ENCODE peak calls at places on chromosomes 11 and 22, in nine cellular contexts. One of them, this sample, is unnamed.

GRCh38 chr22:30602049-30602448 is 4.9 kb upstream of the TCN2 start:
- DNase-seq in coronary artery: no peak
- DNase-seq in RWPE1: no peak
- DNase-seq in upper lobe of right lung: no peak
- DNase-seq in lower leg skin: no peak
- DNase-seq in HFFc6: peak
- DNase-seq in right lobe of liver: no peak
- DNase-seq in choroid plexus epithelial cell: peak
- DNase-seq in brain microvascular endothelial cell: peak
- DNase-seq in this sample: peak

GRCh38 chr22:36818010-36818642 is 1.3 kb upstream of the PVALB start:
- DNase-seq in HFFc6: no peak
- DNase-seq in lower leg skin: no peak
- DNase-seq in right lobe of liver: no peak
- DNase-seq in brain microvascular endothelial cell: no peak
- DNase-seq in upper lobe of right lung: peak
- DNase-seq in choroid plexus epithelial cell: no peak
- DNase-seq in coronary artery: no peak
- DNase-seq in RWPE1: peak
- DNase-seq in this sample: peak

GRCh38 chr11:128290106-128290840 is 297.1 kb downstream of the ETS1 start:
- DNase-seq in choroid plexus epithelial cell: peak
- DNase-seq in HFFc6: peak
- DNase-seq in upper lobe of right lung: peak
- DNase-seq in brain microvascular endothelial cell: peak
- DNase-seq in RWPE1: peak
- DNase-seq in lower leg skin: peak
- DNase-seq in coronary artery: no peak
- DNase-seq in right lobe of liver: no peak
- DNase-seq in this sample: peak

GRCh38 chr11:67641302-67642147 is 2.0 kb upstream of the TBX10 start:
- DNase-seq in coronary artery: no peak
- DNase-seq in right lobe of liver: no peak
- DNase-seq in upper lobe of right lung: peak
- DNase-seq in RWPE1: no peak
- DNase-seq in lower leg skin: no peak
- DNase-seq in brain microvascular endothelial cell: no peak
- DNase-seq in HFFc6: no peak
- DNase-seq in choroid plexus epithelial cell: no peak
- DNase-seq in this sample: no peak

GRCh38 chr11:35563413-35564245 is 38.2 kb upstream of the PAMR1 start:
- DNase-seq in upper lobe of right lung: no peak
- DNase-seq in choroid plexus epithelial cell: no peak
- DNase-seq in HFFc6: no peak
- DNase-seq in right lobe of liver: no peak
- DNase-seq in coronary artery: no peak
- DNase-seq in RWPE1: no peak
- DNase-seq in brain microvascular endothelial cell: no peak
- DNase-seq in lower leg skin: no peak
- DNase-seq in this sample: no peak

GRCh38 chr11:2520736-2521035 is 75.9 kb downstream of the KCNQ1 start:
- DNase-seq in right lobe of liver: no peak
- DNase-seq in RWPE1: no peak
- DNase-seq in coronary artery: no peak
- DNase-seq in HFFc6: no peak
- DNase-seq in brain microvascular endothelial cell: no peak
- DNase-seq in upper lobe of right lung: no peak
- DNase-seq in choroid plexus epithelial cell: no peak
- DNase-seq in lower leg skin: no peak
- DNase-seq in this sample: no peak

GRCh38 chr11:15940462-15941205 is 415.7 kb downstream of the SOX6 start:
- DNase-seq in lower leg skin: peak
- DNase-seq in coronary artery: peak
- DNase-seq in RWPE1: no peak
- DNase-seq in choroid plexus epithelial cell: no peak
- DNase-seq in right lobe of liver: no peak
- DNase-seq in brain microvascular endothelial cell: no peak
- DNase-seq in upper lobe of right lung: no peak
- DNase-seq in HFFc6: no peak
- DNase-seq in this sample: no peak

GRCh38 chr11:70551323-70552166 is 153.2 kb downstream of the CTTN start:
- DNase-seq in brain microvascular endothelial cell: no peak
- DNase-seq in choroid plexus epithelial cell: no peak
- DNase-seq in upper lobe of right lung: no peak
- DNase-seq in right lobe of liver: no peak
- DNase-seq in lower leg skin: no peak
- DNase-seq in coronary artery: no peak
- DNase-seq in HFFc6: no peak
- DNase-seq in RWPE1: no peak
- DNase-seq in this sample: no peak

GRCh38 chr11:4467043-4467442 is 15.4 kb upstream of the OR52K1 start:
- DNase-seq in right lobe of liver: no peak
- DNase-seq in upper lobe of right lung: no peak
- DNase-seq in RWPE1: no peak
- DNase-seq in HFFc6: no peak
- DNase-seq in brain microvascular endothelial cell: no peak
- DNase-seq in coronary artery: no peak
- DNase-seq in choroid plexus epithelial cell: no peak
- DNase-seq in lower leg skin: no peak
- DNase-seq in this sample: no peak

GRCh38 chr11:57543601-57544000 is 6.2 kb downstream of the SMTNL1 start:
- DNase-seq in coronary artery: no peak
- DNase-seq in brain microvascular endothelial cell: no peak
- DNase-seq in lower leg skin: no peak
- DNase-seq in choroid plexus epithelial cell: no peak
- DNase-seq in HFFc6: no peak
- DNase-seq in upper lobe of right lung: no peak
- DNase-seq in RWPE1: no peak
- DNase-seq in right lobe of liver: no peak
- DNase-seq in this sample: no peak

GRCh38 chr11:45906965-45907591 is at the start of gene FREY1:
- DNase-seq in coronary artery: no peak
- DNase-seq in lower leg skin: no peak
- DNase-seq in RWPE1: no peak
- DNase-seq in choroid plexus epithelial cell: no peak
- DNase-seq in brain microvascular endothelial cell: no peak
- DNase-seq in upper lobe of right lung: no peak
- DNase-seq in HFFc6: no peak
- DNase-seq in right lobe of liver: no peak
- DNase-seq in this sample: no peak

GRCh38 chr11:15453211-15453715 is 338.5 kb downstream of the INSC start:
- DNase-seq in lower leg skin: no peak
- DNase-seq in HFFc6: no peak
- DNase-seq in choroid plexus epithelial cell: no peak
- DNase-seq in right lobe of liver: no peak
- DNase-seq in RWPE1: no peak
- DNase-seq in upper lobe of right lung: no peak
- DNase-seq in brain microvascular endothelial cell: no peak
- DNase-seq in coronary artery: no peak
- DNase-seq in this sample: no peak

GRCh38 chr11:27402450-27402849 is 39.4 kb upstream of the CCDC34 start:
- DNase-seq in choroid plexus epithelial cell: no peak
- DNase-seq in upper lobe of right lung: no peak
- DNase-seq in lower leg skin: no peak
- DNase-seq in HFFc6: no peak
- DNase-seq in coronary artery: no peak
- DNase-seq in brain microvascular endothelial cell: no peak
- DNase-seq in RWPE1: no peak
- DNase-seq in right lobe of liver: no peak
- DNase-seq in this sample: no peak

GRCh38 chr22:33746501-33746928 is 173.8 kb downstream of the LARGE1 start:
- DNase-seq in RWPE1: no peak
- DNase-seq in right lobe of liver: no peak
- DNase-seq in upper lobe of right lung: peak
- DNase-seq in lower leg skin: no peak
- DNase-seq in choroid plexus epithelial cell: no peak
- DNase-seq in HFFc6: no peak
- DNase-seq in coronary artery: no peak
- DNase-seq in brain microvascular endothelial cell: no peak
- DNase-seq in this sample: no peak

GRCh38 chr11:76239483-76240142 is 33.3 kb upstream of the WNT11 start:
- DNase-seq in right lobe of liver: no peak
- DNase-seq in brain microvascular endothelial cell: no peak
- DNase-seq in upper lobe of right lung: no peak
- DNase-seq in HFFc6: no peak
- DNase-seq in lower leg skin: no peak
- DNase-seq in RWPE1: no peak
- DNase-seq in coronary artery: no peak
- DNase-seq in choroid plexus epithelial cell: no peak
- DNase-seq in this sample: no peak

GRCh38 chr22:32050678-32051515 is 7.8 kb downstream of the SLC5A1 start:
- DNase-seq in right lobe of liver: no peak
- DNase-seq in RWPE1: peak
- DNase-seq in HFFc6: peak
- DNase-seq in brain microvascular endothelial cell: peak
- DNase-seq in lower leg skin: no peak
- DNase-seq in upper lobe of right lung: no peak
- DNase-seq in coronary artery: no peak
- DNase-seq in choroid plexus epithelial cell: peak
- DNase-seq in this sample: peak

GRCh38 chr11:447923-448731 is 2.0 kb upstream of the PTDSS2 start:
- DNase-seq in coronary artery: peak
- DNase-seq in choroid plexus epithelial cell: peak
- DNase-seq in brain microvascular endothelial cell: peak
- DNase-seq in upper lobe of right lung: peak
- DNase-seq in HFFc6: peak
- DNase-seq in RWPE1: peak
- DNase-seq in lower leg skin: peak
- DNase-seq in right lobe of liver: peak
- DNase-seq in this sample: peak
- TF ChIP-seq CTCF in coronary artery: peak
- TF ChIP-seq CTCF in choroid plexus epithelial cell: peak
- TF ChIP-seq CTCF in brain microvascular endothelial cell: peak
- TF ChIP-seq CTCF in upper lobe of right lung: peak
- TF ChIP-seq CTCF in HFFc6: peak
- TF ChIP-seq CTCF in RWPE1: peak
- TF ChIP-seq CTCF in lower leg skin: no peak
- TF ChIP-seq CTCF in right lobe of liver: peak
- TF ChIP-seq CTCF in this sample: peak

DNA sequence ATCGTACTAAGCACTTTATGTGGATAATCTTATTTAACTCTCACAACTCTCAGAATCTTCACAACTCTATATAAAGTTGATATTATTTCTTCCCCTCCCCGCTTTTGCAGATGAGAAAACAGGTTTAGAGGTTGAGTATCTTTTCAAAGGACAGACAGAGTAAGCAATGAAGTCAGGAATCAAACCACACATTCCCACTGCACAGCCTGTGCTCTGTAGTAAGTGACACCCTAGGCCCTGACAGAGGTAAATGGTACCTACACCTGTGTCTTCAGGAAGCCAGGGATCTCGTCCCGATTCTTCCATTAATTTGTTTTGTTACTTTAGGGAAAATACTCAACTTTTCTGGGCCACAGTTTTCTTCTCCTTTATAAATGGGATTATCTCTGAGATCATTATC is 172.5 kb upstream of the MTMR2 start:
- DNase-seq in right lobe of liver: no peak
- DNase-seq in coronary artery: no peak
- DNase-seq in brain microvascular endothelial cell: no peak
- DNase-seq in RWPE1: no peak
- DNase-seq in upper lobe of right lung: no peak
- DNase-seq in HFFc6: no peak
- DNase-seq in choroid plexus epithelial cell: no peak
- DNase-seq in lower leg skin: no peak
- DNase-seq in this sample: no peak
- TF ChIP-seq CTCF in right lobe of liver: no peak
- TF ChIP-seq CTCF in coronary artery: no peak
- TF ChIP-seq CTCF in brain microvascular endothelial cell: no peak
- TF ChIP-seq CTCF in RWPE1: no peak
- TF ChIP-seq CTCF in upper lobe of right lung: no peak
- TF ChIP-seq CTCF in HFFc6: no peak
- TF ChIP-seq CTCF in choroid plexus epithelial cell: no peak
- TF ChIP-seq CTCF in lower leg skin: no peak
- TF ChIP-seq CTCF in this sample: no peak

GRCh38 chr11:11621881-11622706 is at the start of gene GALNT18:
- DNase-seq in upper lobe of right lung: peak
- DNase-seq in right lobe of liver: peak
- DNase-seq in lower leg skin: peak
- DNase-seq in choroid plexus epithelial cell: peak
- DNase-seq in HFFc6: peak
- DNase-seq in RWPE1: peak
- DNase-seq in coronary artery: peak
- DNase-seq in brain microvascular endothelial cell: peak
- DNase-seq in this sample: peak

GRCh38 chr11:11622772-11623531 is 1.1 kb upstream of the GALNT18 start:
- DNase-seq in upper lobe of right lung: no peak
- DNase-seq in brain microvascular endothelial cell: no peak
- DNase-seq in RWPE1: no peak
- DNase-seq in HFFc6: no peak
- DNase-seq in lower leg skin: no peak
- DNase-seq in choroid plexus epithelial cell: no peak
- DNase-seq in right lobe of liver: no peak
- DNase-seq in coronary artery: no peak
- DNase-seq in this sample: no peak

GRCh38 chr11:11624206-11624605 is 2.4 kb upstream of the GALNT18 start:
- DNase-seq in upper lobe of right lung: no peak
- DNase-seq in RWPE1: no peak
- DNase-seq in coronary artery: no peak
- DNase-seq in brain microvascular endothelial cell: no peak
- DNase-seq in right lobe of liver: no peak
- DNase-seq in HFFc6: no peak
- DNase-seq in lower leg skin: no peak
- DNase-seq in choroid plexus epithelial cell: no peak
- DNase-seq in this sample: no peak

GRCh38 chr11:11626128-11626527 is 4.3 kb upstream of the GALNT18 start:
- DNase-seq in RWPE1: no peak
- DNase-seq in coronary artery: no peak
- DNase-seq in choroid plexus epithelial cell: no peak
- DNase-seq in right lobe of liver: no peak
- DNase-seq in upper lobe of right lung: no peak
- DNase-seq in brain microvascular endothelial cell: no peak
- DNase-seq in HFFc6: no peak
- DNase-seq in lower leg skin: peak
- DNase-seq in this sample: peak

GRCh38 chr11:11624926-11625325 is 3.1 kb upstream of the GALNT18 start:
- DNase-seq in upper lobe of right lung: no peak
- DNase-seq in right lobe of liver: no peak
- DNase-seq in choroid plexus epithelial cell: no peak
- DNase-seq in lower leg skin: no peak
- DNase-seq in RWPE1: no peak
- DNase-seq in brain microvascular endothelial cell: no peak
- DNase-seq in coronary artery: no peak
- DNase-seq in HFFc6: no peak
- DNase-seq in this sample: no peak
- TF ChIP-seq CTCF in upper lobe of right lung: no peak
- TF ChIP-seq CTCF in right lobe of liver: no peak
- TF ChIP-seq CTCF in choroid plexus epithelial cell: no peak
- TF ChIP-seq CTCF in lower leg skin: no peak
- TF ChIP-seq CTCF in RWPE1: no peak
- TF ChIP-seq CTCF in brain microvascular endothelial cell: no peak
- TF ChIP-seq CTCF in coronary artery: no peak
- TF ChIP-seq CTCF in HFFc6: peak
- TF ChIP-seq CTCF in this sample: no peak

DNA sequence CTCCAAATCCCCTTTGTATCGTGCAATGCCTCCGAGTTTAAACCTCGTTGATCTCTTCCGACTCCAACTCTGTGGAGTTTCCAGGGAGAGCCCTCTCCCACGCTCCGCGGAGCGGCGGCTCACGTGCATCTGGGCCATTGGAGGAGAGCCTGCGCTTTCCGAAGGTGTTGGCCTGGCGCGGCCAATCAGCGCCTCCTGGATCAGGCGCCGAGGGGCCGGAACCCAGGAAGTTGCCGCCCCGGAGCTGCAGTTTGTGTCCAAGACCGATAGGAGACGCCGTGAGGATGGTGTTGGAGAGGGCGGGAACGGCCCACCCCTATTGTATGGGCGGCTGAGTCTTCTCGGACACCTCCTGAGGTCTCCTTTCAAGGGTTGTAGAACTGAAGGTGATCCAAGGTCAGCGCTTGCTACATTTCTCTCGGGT is 1.6 kb downstream of the ADAMTS15 start:
- DNase-seq in brain microvascular endothelial cell: peak
- DNase-seq in coronary artery: peak
- DNase-seq in HFFc6: no peak
- DNase-seq in RWPE1: no peak
- DNase-seq in right lobe of liver: no peak
- DNase-seq in lower leg skin: peak
- DNase-seq in choroid plexus epithelial cell: peak
- DNase-seq in upper lobe of right lung: peak
- DNase-seq in this sample: no peak
- TF ChIP-seq CTCF in brain microvascular endothelial cell: peak
- TF ChIP-seq CTCF in coronary artery: peak
- TF ChIP-seq CTCF in HFFc6: peak
- TF ChIP-seq CTCF in RWPE1: no peak
- TF ChIP-seq CTCF in right lobe of liver: peak
- TF ChIP-seq CTCF in lower leg skin: no peak
- TF ChIP-seq CTCF in choroid plexus epithelial cell: peak
- TF ChIP-seq CTCF in upper lobe of right lung: peak
- TF ChIP-seq CTCF in this sample: no peak

This sample was measured in MCF 10A.